ENCODE peak calls at places on chromosome 14, in five cellular contexts. L is Calu3; D is activated effector memory CD4-positive, alpha-beta T cell treated with Interleukin-2 at 50 U/mL for 16 hours; F is CD8-positive, alpha-beta T cell; S is GM19239. N is an unnamed sample.

GRCh38 chr14:63276016-63276415 is 42.7 kb downstream of the GPHB5 start:
- DNase-seq in S (no peak), D (no peak), F (no peak), L (no peak), N (no peak)

GRCh38 chr14:75559451-75560187 is 18.8 kb upstream of the FLVCR2 start:
- DNase-seq in S (no peak), F (no peak), D (no peak), L (peak), N (no peak)

GRCh38 chr14:94269156-94269555 is 23.9 kb downstream of the SERPINA10 start:
- DNase-seq in F (no peak), S (no peak), D (no peak), L (peak), N (no peak)

GRCh38 chr14:70730393-70730792 is 78.9 kb downstream of the MAP3K9 start:
- DNase-seq in S (no peak), F (no peak), D (no peak), L (no peak), N (no peak)

GRCh38 chr14:103052407-103052806 is 4.9 kb downstream of the CDC42BPB start:
- DNase-seq in F (no peak), S (no peak), L (no peak), D (no peak), N (no peak)

GRCh38 chr14:93800038-93800937 is 12.0 kb upstream of the PRIMA1 start:
- DNase-seq in S (no peak), L (no peak), D (no peak), F (no peak), N (no peak)

GRCh38 chr14:35083530-35084150 is 37.6 kb downstream of the FAM177A1 start:
- DNase-seq in L (no peak), S (no peak), D (no peak), F (no peak), N (no peak)

GRCh38 chr14:89292579-89293348 is 124.3 kb downstream of the FOXN3 start:
- DNase-seq in D (no peak), L (no peak), F (no peak), S (no peak), N (no peak)

GRCh38 chr14:70018713-70019201 is 139.5 kb downstream of the SMOC1 start:
- DNase-seq in S (peak), D (no peak), L (no peak), F (no peak), N (no peak)

GRCh38 chr14:94345344-94346072 is 22.4 kb upstream of the SERPINA6 start:
- DNase-seq in F (no peak), L (peak), D (no peak), S (no peak), N (no peak)

GRCh38 chr14:54109521-54110120 is 153.0 kb upstream of the BMP4 start:
- DNase-seq in L (no peak), F (no peak), S (no peak), D (no peak), N (no peak)